ENCODE peak calls at places on chromosomes 12 and 14, in ten cellular contexts. U is left lung; B is brain microvascular endothelial cell; E is GM13976; C is GM23338; I is breast epithelium; S is CD8-positive, alpha-beta T cell; L is cardiac fibroblast; M is heart left ventricle; R is GM13977. G is an unnamed sample.
A peak's percentile ranks its signal among the peaks of the same experiment; 100 is the strongest.

GRCh38 chr14:21093769-21094681 is 4.4 kb downstream of the ZNF219 start:
- DNase-seq in E (no peak), L (no peak), U (no peak), M (no peak), B (no peak), R (peak; percentile 18), S (no peak), I (no peak), C (peak; percentile 97), G (no peak)

GRCh38 chr12:42364692-42365091 is 38.7 kb downstream of the PPHLN1 start:
- DNase-seq in B (no peak), C (peak; percentile 65), R (no peak), E (no peak), U (no peak), L (no peak), S (no peak), M (no peak), I (no peak), G (no peak)

GRCh38 chr14:103382375-103382774 is 2.8 kb upstream of the MARK3 start:
- DNase-seq in I (no peak), C (no peak), S (no peak), B (peak; percentile 39), U (no peak), L (peak; percentile 88), E (no peak), R (no peak), M (no peak), G (no peak)

GRCh38 chr12:57208946-57209282 is 7.7 kb upstream of the NXPH4 start:
- DNase-seq in I (no peak), U (no peak), B (no peak), S (no peak), R (no peak), E (no peak), M (peak; percentile 91), L (no peak), C (no peak), G (no peak)

GRCh38 chr14:72755766-72756165 is 138.1 kb downstream of the DPF3 start:
- DNase-seq in U (no peak), E (no peak), B (no peak), I (no peak), L (no peak), R (no peak), C (no peak), M (no peak), S (no peak), G (no peak)

GRCh38 chr12:76919388-76920181 is 40.8 kb upstream of the CSRP2 start:
- DNase-seq in I (no peak), L (no peak), R (no peak), S (no peak), B (no peak), C (no peak), U (no peak), E (no peak), M (no peak), G (no peak)

GRCh38 chr14:93115920-93116675 is at the start of gene ITPK1:
- DNase-seq in U (peak; percentile 53), S (peak; percentile 53), L (peak; percentile 66), C (peak; percentile 78), R (peak; percentile 90), B (no peak), I (no peak), M (peak; percentile 68), E (peak; percentile 88), G (peak; percentile 83)

GRCh38 chr14:95313707-95314106 is 6.0 kb downstream of the CLMN start:
- DNase-seq in R (no peak), E (no peak), M (peak; percentile 66), U (peak; percentile 88), C (no peak), S (no peak), L (peak; percentile 82), I (no peak), B (peak; percentile 56), G (peak; percentile 39)

GRCh38 chr14:32813401-32813800 is 125.3 kb upstream of the NPAS3 start:
- DNase-seq in B (no peak), I (no peak), R (no peak), S (no peak), U (no peak), L (no peak), M (no peak), C (peak; percentile 68), E (no peak), G (no peak)

GRCh38 chr14:52020866-52021717 is 31.7 kb downstream of the RTRAF start:
- DNase-seq in L (peak; percentile 82), C (peak; percentile 67), B (no peak), M (no peak), R (no peak), E (no peak), S (no peak), I (no peak), U (no peak), G (no peak)

GRCh38 chr12:52873832-52874572 is 25.2 kb upstream of the KRT78 start:
- DNase-seq in M (peak; percentile 91), C (peak; percentile 63), R (no peak), B (peak; percentile 89), S (peak; percentile 65), L (peak; percentile 94), E (no peak), I (peak; percentile 93), U (peak; percentile 91), G (no peak)

GRCh38 chr14:55470025-55470424 is 29.6 kb upstream of the TBPL2 start:
- DNase-seq in B (no peak), M (no peak), E (no peak), I (no peak), R (no peak), C (no peak), U (no peak), L (peak; percentile 17), S (no peak), G (no peak)

GRCh38 chr14:95953111-95953724 is 76.6 kb downstream of the TUNAR start:
- DNase-seq in U (no peak), E (peak; percentile 16), I (no peak), L (peak; percentile 1), S (no peak), M (no peak), B (peak; percentile 0), R (no peak), C (peak; percentile 86), G (no peak)

GRCh38 chr14:22510527-22511110 is 78.4 kb downstream of the DAD1 start:
- DNase-seq in R (no peak), U (no peak), C (no peak), S (no peak), E (no peak), I (no peak), B (peak; percentile 4), L (peak; percentile 58), M (no peak), G (no peak)

GRCh38 chr12:9221476-9221875 is 13.3 kb upstream of the PZP start:
- DNase-seq in L (peak; percentile 1), I (no peak), R (no peak), M (no peak), B (no peak), C (no peak), E (no peak), U (no peak), S (no peak), G (no peak)

GRCh38 chr12:107042801-107043200 is 50.5 kb downstream of the CRY1 start:
- DNase-seq in L (no peak), I (no peak), S (no peak), R (no peak), B (no peak), E (no peak), U (no peak), C (no peak), M (no peak), G (no peak)

GRCh38 chr14:63492391-63492790 is 50.8 kb downstream of the PPP2R5E start:
- DNase-seq in E (no peak), I (no peak), L (peak; percentile 57), U (no peak), C (no peak), B (peak; percentile 66), R (no peak), S (no peak), M (no peak), G (no peak)

GRCh38 chr12:97312570-97313135 is 150.0 kb upstream of the RMST start:
- DNase-seq in C (peak; percentile 79), S (no peak), I (no peak), R (no peak), B (no peak), E (no peak), L (no peak), M (no peak), U (no peak), G (no peak)
- TF ChIP-seq CTCF in C (peak; percentile 45), S (no peak), I (no peak), R (no peak), B (no peak), E (no peak), L (no peak), M (no peak), U (no peak), G (no peak)

GRCh38 chr12:101108130-101108529 is 101.9 kb downstream of the SLC5A8 start:
- DNase-seq in S (no peak), R (no peak), E (no peak), M (no peak), B (no peak), I (no peak), C (peak; percentile 45), L (no peak), U (no peak), G (no peak)
- TF ChIP-seq CTCF in S (no peak), R (no peak), E (no peak), M (no peak), B (no peak), I (no peak), C (peak; percentile 42), L (no peak), U (no peak), G (no peak)

DNA sequence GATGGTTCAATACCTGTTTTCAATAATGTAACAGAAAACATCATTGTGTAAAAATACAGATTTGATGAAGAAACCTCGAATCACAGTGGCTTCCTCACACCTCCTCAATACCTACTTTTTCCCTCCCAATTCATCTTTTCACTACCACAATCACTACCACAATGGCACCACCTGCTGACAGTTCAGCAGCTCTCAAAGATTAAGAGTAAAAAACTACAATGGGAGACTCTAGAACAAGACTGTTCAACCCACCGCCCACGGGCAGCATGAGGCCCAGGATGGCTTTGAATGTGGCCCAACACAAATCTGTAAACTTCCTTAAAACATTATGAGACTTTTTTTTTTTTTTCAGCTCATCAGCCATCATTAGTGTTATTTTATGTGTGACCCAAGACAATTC is 15.2 kb downstream of the MED6 start:
- DNase-seq in I (no peak), E (peak; percentile 39), U (no peak), B (no peak), M (no peak), S (no peak), R (no peak), C (peak; percentile 25), L (no peak), G (no peak)
- TF ChIP-seq CTCF in I (no peak), E (peak; percentile 14), U (no peak), B (peak; percentile 46), M (no peak), S (no peak), R (peak; percentile 38), C (peak; percentile 20), L (no peak), G (peak; percentile 34)

DNA sequence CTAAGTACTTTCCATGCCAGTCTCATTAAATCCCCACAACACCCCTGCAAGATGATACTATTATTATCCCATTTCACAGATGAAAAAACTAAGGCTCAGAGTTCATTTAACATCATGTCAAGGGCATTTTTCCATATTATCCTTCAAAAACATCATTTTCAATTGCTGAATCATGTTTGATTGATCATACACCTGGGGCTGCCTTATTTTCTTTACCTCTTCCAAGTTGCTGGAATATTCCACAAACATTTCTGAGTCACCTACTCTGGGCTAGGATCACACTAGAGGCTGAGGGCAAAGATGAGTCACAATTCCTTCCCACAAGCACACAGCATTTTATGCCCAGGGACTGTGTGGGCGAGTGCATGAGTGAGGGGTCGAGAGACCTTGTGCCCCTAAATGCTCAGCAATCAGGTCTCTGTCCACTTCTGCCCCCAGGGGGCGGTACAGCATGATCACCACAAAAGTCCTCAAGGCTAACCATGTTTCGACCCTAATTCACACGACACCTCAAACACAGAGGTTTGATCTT is 14.1 kb upstream of the TMEM119 start:
- DNase-seq in C (peak; percentile 91), M (no peak), S (peak; percentile 64), L (peak; percentile 64), E (no peak), I (no peak), B (peak; percentile 71), U (no peak), R (no peak), G (no peak)
- TF ChIP-seq CTCF in C (peak; percentile 88), M (peak; percentile 26), S (peak; percentile 38), L (peak; percentile 39), E (peak; percentile 6), I (no peak), B (peak; percentile 72), U (no peak), R (peak; percentile 46), G (peak; percentile 26)

G was measured in GM10248.